ENCODE peak calls at places on chromosomes 13 and 19, in nine cellular contexts. One of them, this sample, is unnamed.

GRCh38 chr13:59531571-59532091 is 632.1 kb downstream of the DIAPH3 start:
- DNase-seq in neuronal stem cell: no peak
- DNase-seq in ELR: peak
- DNase-seq in BJ: no peak
- DNase-seq in activated CD4-positive, alpha-beta T cell treated with anti-CD3 and anti-CD28 coated beads for 4 hours: no peak
- DNase-seq in AG20443: peak
- DNase-seq in stimulated activated CD8-positive, alpha-beta memory T cell treated with anti-CD3 and anti-CD28 coated beads, Interleukin-7, amount 100 ng/mL, for 4 hours: no peak
- DNase-seq in WERI-Rb-1: no peak
- DNase-seq in tibial nerve: peak
- DNase-seq in this sample: peak

GRCh38 chr19:927707-928401 is 2.0 kb downstream of the ARID3A start:
- DNase-seq in neuronal stem cell: no peak
- DNase-seq in ELR: no peak
- DNase-seq in BJ: no peak
- DNase-seq in activated CD4-positive, alpha-beta T cell treated with anti-CD3 and anti-CD28 coated beads for 4 hours: no peak
- DNase-seq in AG20443: no peak
- DNase-seq in stimulated activated CD8-positive, alpha-beta memory T cell treated with anti-CD3 and anti-CD28 coated beads, Interleukin-7, amount 100 ng/mL, for 4 hours: no peak
- DNase-seq in WERI-Rb-1: no peak
- DNase-seq in tibial nerve: no peak
- DNase-seq in this sample: no peak

GRCh38 chr13:25848822-25849740 is 202.7 kb downstream of the SHISA2 start:
- DNase-seq in neuronal stem cell: no peak
- DNase-seq in ELR: no peak
- DNase-seq in BJ: no peak
- DNase-seq in activated CD4-positive, alpha-beta T cell treated with anti-CD3 and anti-CD28 coated beads for 4 hours: no peak
- DNase-seq in AG20443: no peak
- DNase-seq in stimulated activated CD8-positive, alpha-beta memory T cell treated with anti-CD3 and anti-CD28 coated beads, Interleukin-7, amount 100 ng/mL, for 4 hours: no peak
- DNase-seq in WERI-Rb-1: no peak
- DNase-seq in tibial nerve: no peak
- DNase-seq in this sample: no peak

GRCh38 chr13:106372199-106373160 is 163.0 kb downstream of the EFNB2 start:
- DNase-seq in neuronal stem cell: no peak
- DNase-seq in ELR: peak
- DNase-seq in BJ: peak
- DNase-seq in activated CD4-positive, alpha-beta T cell treated with anti-CD3 and anti-CD28 coated beads for 4 hours: no peak
- DNase-seq in AG20443: no peak
- DNase-seq in stimulated activated CD8-positive, alpha-beta memory T cell treated with anti-CD3 and anti-CD28 coated beads, Interleukin-7, amount 100 ng/mL, for 4 hours: no peak
- DNase-seq in WERI-Rb-1: no peak
- DNase-seq in tibial nerve: no peak
- DNase-seq in this sample: no peak

GRCh38 chr13:46281779-46282178 is 70.1 kb downstream of the LRRC63 start:
- DNase-seq in neuronal stem cell: no peak
- DNase-seq in ELR: no peak
- DNase-seq in BJ: no peak
- DNase-seq in activated CD4-positive, alpha-beta T cell treated with anti-CD3 and anti-CD28 coated beads for 4 hours: no peak
- DNase-seq in AG20443: no peak
- DNase-seq in stimulated activated CD8-positive, alpha-beta memory T cell treated with anti-CD3 and anti-CD28 coated beads, Interleukin-7, amount 100 ng/mL, for 4 hours: no peak
- DNase-seq in WERI-Rb-1: no peak
- DNase-seq in tibial nerve: no peak
- DNase-seq in this sample: no peak

GRCh38 chr13:110771194-110771593 is 57.7 kb downstream of the ING1 start:
- DNase-seq in neuronal stem cell: no peak
- DNase-seq in ELR: peak
- DNase-seq in BJ: no peak
- DNase-seq in activated CD4-positive, alpha-beta T cell treated with anti-CD3 and anti-CD28 coated beads for 4 hours: no peak
- DNase-seq in AG20443: no peak
- DNase-seq in stimulated activated CD8-positive, alpha-beta memory T cell treated with anti-CD3 and anti-CD28 coated beads, Interleukin-7, amount 100 ng/mL, for 4 hours: no peak
- DNase-seq in WERI-Rb-1: no peak
- DNase-seq in tibial nerve: no peak
- DNase-seq in this sample: no peak

GRCh38 chr19:38556521-38557174 is 61.1 kb downstream of the MAP4K1 start:
- DNase-seq in neuronal stem cell: no peak
- DNase-seq in ELR: peak
- DNase-seq in BJ: no peak
- DNase-seq in activated CD4-positive, alpha-beta T cell treated with anti-CD3 and anti-CD28 coated beads for 4 hours: no peak
- DNase-seq in AG20443: peak
- DNase-seq in stimulated activated CD8-positive, alpha-beta memory T cell treated with anti-CD3 and anti-CD28 coated beads, Interleukin-7, amount 100 ng/mL, for 4 hours: no peak
- DNase-seq in WERI-Rb-1: no peak
- DNase-seq in tibial nerve: no peak
- DNase-seq in this sample: no peak

GRCh38 chr19:4284176-4284958 is 5.3 kb downstream of the SHD start:
- DNase-seq in neuronal stem cell: no peak
- DNase-seq in ELR: peak
- DNase-seq in BJ: no peak
- DNase-seq in activated CD4-positive, alpha-beta T cell treated with anti-CD3 and anti-CD28 coated beads for 4 hours: no peak
- DNase-seq in AG20443: peak
- DNase-seq in stimulated activated CD8-positive, alpha-beta memory T cell treated with anti-CD3 and anti-CD28 coated beads, Interleukin-7, amount 100 ng/mL, for 4 hours: no peak
- DNase-seq in WERI-Rb-1: peak
- DNase-seq in tibial nerve: no peak
- DNase-seq in this sample: peak

GRCh38 chr13:83151308-83151660 is 731.0 kb downstream of the SLITRK1 start:
- DNase-seq in neuronal stem cell: no peak
- DNase-seq in ELR: peak
- DNase-seq in BJ: peak
- DNase-seq in activated CD4-positive, alpha-beta T cell treated with anti-CD3 and anti-CD28 coated beads for 4 hours: no peak
- DNase-seq in AG20443: no peak
- DNase-seq in stimulated activated CD8-positive, alpha-beta memory T cell treated with anti-CD3 and anti-CD28 coated beads, Interleukin-7, amount 100 ng/mL, for 4 hours: no peak
- DNase-seq in WERI-Rb-1: no peak
- DNase-seq in tibial nerve: no peak
- DNase-seq in this sample: no peak

GRCh38 chr19:1245884-1246816 is 2.2 kb upstream of the MIDN start:
- DNase-seq in neuronal stem cell: no peak
- DNase-seq in ELR: no peak
- DNase-seq in BJ: no peak
- DNase-seq in activated CD4-positive, alpha-beta T cell treated with anti-CD3 and anti-CD28 coated beads for 4 hours: no peak
- DNase-seq in AG20443: no peak
- DNase-seq in stimulated activated CD8-positive, alpha-beta memory T cell treated with anti-CD3 and anti-CD28 coated beads, Interleukin-7, amount 100 ng/mL, for 4 hours: no peak
- DNase-seq in WERI-Rb-1: peak
- DNase-seq in tibial nerve: no peak
- DNase-seq in this sample: no peak

GRCh38 chr19:41540041-41540695 is 35.8 kb upstream of the CEACAM21 start:
- DNase-seq in neuronal stem cell: no peak
- DNase-seq in ELR: no peak
- DNase-seq in BJ: no peak
- DNase-seq in activated CD4-positive, alpha-beta T cell treated with anti-CD3 and anti-CD28 coated beads for 4 hours: no peak
- DNase-seq in AG20443: no peak
- DNase-seq in stimulated activated CD8-positive, alpha-beta memory T cell treated with anti-CD3 and anti-CD28 coated beads, Interleukin-7, amount 100 ng/mL, for 4 hours: no peak
- DNase-seq in WERI-Rb-1: no peak
- DNase-seq in tibial nerve: no peak
- DNase-seq in this sample: no peak

GRCh38 chr13:22114630-22115311 is 443.9 kb downstream of the FGF9 start:
- DNase-seq in neuronal stem cell: no peak
- DNase-seq in ELR: no peak
- DNase-seq in BJ: peak
- DNase-seq in activated CD4-positive, alpha-beta T cell treated with anti-CD3 and anti-CD28 coated beads for 4 hours: peak
- DNase-seq in AG20443: peak
- DNase-seq in stimulated activated CD8-positive, alpha-beta memory T cell treated with anti-CD3 and anti-CD28 coated beads, Interleukin-7, amount 100 ng/mL, for 4 hours: peak
- DNase-seq in WERI-Rb-1: no peak
- DNase-seq in tibial nerve: no peak
- DNase-seq in this sample: no peak

GRCh38 chr13:83935566-83935965 is 53.3 kb upstream of the SLITRK1 start:
- DNase-seq in neuronal stem cell: no peak
- DNase-seq in ELR: no peak
- DNase-seq in BJ: no peak
- DNase-seq in activated CD4-positive, alpha-beta T cell treated with anti-CD3 and anti-CD28 coated beads for 4 hours: no peak
- DNase-seq in AG20443: no peak
- DNase-seq in stimulated activated CD8-positive, alpha-beta memory T cell treated with anti-CD3 and anti-CD28 coated beads, Interleukin-7, amount 100 ng/mL, for 4 hours: no peak
- DNase-seq in WERI-Rb-1: no peak
- DNase-seq in tibial nerve: no peak
- DNase-seq in this sample: no peak

GRCh38 chr13:74191036-74191809 is 57.0 kb upstream of the KLF12 start:
- DNase-seq in neuronal stem cell: peak
- DNase-seq in ELR: peak
- DNase-seq in BJ: no peak
- DNase-seq in activated CD4-positive, alpha-beta T cell treated with anti-CD3 and anti-CD28 coated beads for 4 hours: no peak
- DNase-seq in AG20443: no peak
- DNase-seq in stimulated activated CD8-positive, alpha-beta memory T cell treated with anti-CD3 and anti-CD28 coated beads, Interleukin-7, amount 100 ng/mL, for 4 hours: no peak
- DNase-seq in WERI-Rb-1: no peak
- DNase-seq in tibial nerve: no peak
- DNase-seq in this sample: no peak

GRCh38 chr19:48443731-48444128 is 2.1 kb upstream of the GRWD1 start:
- DNase-seq in neuronal stem cell: no peak
- DNase-seq in ELR: no peak
- DNase-seq in BJ: no peak
- DNase-seq in activated CD4-positive, alpha-beta T cell treated with anti-CD3 and anti-CD28 coated beads for 4 hours: no peak
- DNase-seq in AG20443: no peak
- DNase-seq in stimulated activated CD8-positive, alpha-beta memory T cell treated with anti-CD3 and anti-CD28 coated beads, Interleukin-7, amount 100 ng/mL, for 4 hours: no peak
- DNase-seq in WERI-Rb-1: no peak
- DNase-seq in tibial nerve: no peak
- DNase-seq in this sample: no peak

GRCh38 chr19:39708594-39708993 is 4.3 kb downstream of the LGALS14 start:
- DNase-seq in neuronal stem cell: no peak
- DNase-seq in ELR: no peak
- DNase-seq in BJ: no peak
- DNase-seq in activated CD4-positive, alpha-beta T cell treated with anti-CD3 and anti-CD28 coated beads for 4 hours: no peak
- DNase-seq in AG20443: no peak
- DNase-seq in stimulated activated CD8-positive, alpha-beta memory T cell treated with anti-CD3 and anti-CD28 coated beads, Interleukin-7, amount 100 ng/mL, for 4 hours: no peak
- DNase-seq in WERI-Rb-1: no peak
- DNase-seq in tibial nerve: no peak
- DNase-seq in this sample: no peak

GRCh38 chr19:39405930-39406655 is 554 bp upstream of the ZFP36 start:
- DNase-seq in neuronal stem cell: no peak
- DNase-seq in ELR: no peak
- DNase-seq in BJ: no peak
- DNase-seq in activated CD4-positive, alpha-beta T cell treated with anti-CD3 and anti-CD28 coated beads for 4 hours: peak
- DNase-seq in AG20443: no peak
- DNase-seq in stimulated activated CD8-positive, alpha-beta memory T cell treated with anti-CD3 and anti-CD28 coated beads, Interleukin-7, amount 100 ng/mL, for 4 hours: peak
- DNase-seq in WERI-Rb-1: peak
- DNase-seq in tibial nerve: no peak
- DNase-seq in this sample: no peak

GRCh38 chr13:44899967-44900366 is 89.3 kb downstream of the NUFIP1 start:
- DNase-seq in neuronal stem cell: no peak
- DNase-seq in ELR: no peak
- DNase-seq in BJ: no peak
- DNase-seq in activated CD4-positive, alpha-beta T cell treated with anti-CD3 and anti-CD28 coated beads for 4 hours: no peak
- DNase-seq in AG20443: no peak
- DNase-seq in stimulated activated CD8-positive, alpha-beta memory T cell treated with anti-CD3 and anti-CD28 coated beads, Interleukin-7, amount 100 ng/mL, for 4 hours: no peak
- DNase-seq in WERI-Rb-1: no peak
- DNase-seq in tibial nerve: no peak
- DNase-seq in this sample: no peak

GRCh38 chr19:30441011-30441410 is 68.8 kb downstream of the ZNF536 start:
- DNase-seq in neuronal stem cell: no peak
- DNase-seq in ELR: no peak
- DNase-seq in BJ: no peak
- DNase-seq in activated CD4-positive, alpha-beta T cell treated with anti-CD3 and anti-CD28 coated beads for 4 hours: no peak
- DNase-seq in AG20443: no peak
- DNase-seq in stimulated activated CD8-positive, alpha-beta memory T cell treated with anti-CD3 and anti-CD28 coated beads, Interleukin-7, amount 100 ng/mL, for 4 hours: no peak
- DNase-seq in WERI-Rb-1: no peak
- DNase-seq in tibial nerve: no peak
- DNase-seq in this sample: no peak

GRCh38 chr13:77476456-77476855 is 59.0 kb upstream of the SCEL start:
- DNase-seq in neuronal stem cell: no peak
- DNase-seq in ELR: no peak
- DNase-seq in BJ: no peak
- DNase-seq in activated CD4-positive, alpha-beta T cell treated with anti-CD3 and anti-CD28 coated beads for 4 hours: no peak
- DNase-seq in AG20443: no peak
- DNase-seq in stimulated activated CD8-positive, alpha-beta memory T cell treated with anti-CD3 and anti-CD28 coated beads, Interleukin-7, amount 100 ng/mL, for 4 hours: no peak
- DNase-seq in WERI-Rb-1: no peak
- DNase-seq in tibial nerve: no peak
- DNase-seq in this sample: no peak

GRCh38 chr19:1112254-1113208 is 8.7 kb downstream of the GPX4 start:
- DNase-seq in neuronal stem cell: no peak
- DNase-seq in ELR: no peak
- DNase-seq in BJ: no peak
- DNase-seq in activated CD4-positive, alpha-beta T cell treated with anti-CD3 and anti-CD28 coated beads for 4 hours: no peak
- DNase-seq in AG20443: no peak
- DNase-seq in stimulated activated CD8-positive, alpha-beta memory T cell treated with anti-CD3 and anti-CD28 coated beads, Interleukin-7, amount 100 ng/mL, for 4 hours: no peak
- DNase-seq in WERI-Rb-1: no peak
- DNase-seq in tibial nerve: peak
- DNase-seq in this sample: no peak

GRCh38 chr19:1313695-1314613 is 28.3 kb downstream of the EFNA2 start:
- DNase-seq in neuronal stem cell: no peak
- DNase-seq in ELR: no peak
- DNase-seq in BJ: no peak
- DNase-seq in activated CD4-positive, alpha-beta T cell treated with anti-CD3 and anti-CD28 coated beads for 4 hours: no peak
- DNase-seq in AG20443: no peak
- DNase-seq in stimulated activated CD8-positive, alpha-beta memory T cell treated with anti-CD3 and anti-CD28 coated beads, Interleukin-7, amount 100 ng/mL, for 4 hours: no peak
- DNase-seq in WERI-Rb-1: peak
- DNase-seq in tibial nerve: no peak
- DNase-seq in this sample: no peak

GRCh38 chr13:40313269-40314200 is 352.9 kb downstream of the FOXO1 start:
- DNase-seq in neuronal stem cell: no peak
- DNase-seq in ELR: no peak
- DNase-seq in BJ: no peak
- DNase-seq in activated CD4-positive, alpha-beta T cell treated with anti-CD3 and anti-CD28 coated beads for 4 hours: no peak
- DNase-seq in AG20443: no peak
- DNase-seq in stimulated activated CD8-positive, alpha-beta memory T cell treated with anti-CD3 and anti-CD28 coated beads, Interleukin-7, amount 100 ng/mL, for 4 hours: no peak
- DNase-seq in WERI-Rb-1: no peak
- DNase-seq in tibial nerve: no peak
- DNase-seq in this sample: no peak

GRCh38 chr13:20475927-20476691 is 49.5 kb downstream of the CRYL1 start:
- DNase-seq in neuronal stem cell: no peak
- DNase-seq in ELR: no peak
- DNase-seq in BJ: no peak
- DNase-seq in activated CD4-positive, alpha-beta T cell treated with anti-CD3 and anti-CD28 coated beads for 4 hours: peak
- DNase-seq in AG20443: no peak
- DNase-seq in stimulated activated CD8-positive, alpha-beta memory T cell treated with anti-CD3 and anti-CD28 coated beads, Interleukin-7, amount 100 ng/mL, for 4 hours: peak
- DNase-seq in WERI-Rb-1: no peak
- DNase-seq in tibial nerve: no peak
- DNase-seq in this sample: no peak

GRCh38 chr19:54364775-54365257 is at the start of gene LAIR1:
- DNase-seq in neuronal stem cell: no peak
- DNase-seq in ELR: no peak
- DNase-seq in BJ: no peak
- DNase-seq in activated CD4-positive, alpha-beta T cell treated with anti-CD3 and anti-CD28 coated beads for 4 hours: peak
- DNase-seq in AG20443: no peak
- DNase-seq in stimulated activated CD8-positive, alpha-beta memory T cell treated with anti-CD3 and anti-CD28 coated beads, Interleukin-7, amount 100 ng/mL, for 4 hours: peak
- DNase-seq in WERI-Rb-1: no peak
- DNase-seq in tibial nerve: no peak
- DNase-seq in this sample: no peak

GRCh38 chr19:47779524-47780214 is 1.2 kb downstream of the SELENOW start:
- DNase-seq in neuronal stem cell: no peak
- DNase-seq in ELR: no peak
- DNase-seq in BJ: no peak
- DNase-seq in activated CD4-positive, alpha-beta T cell treated with anti-CD3 and anti-CD28 coated beads for 4 hours: no peak
- DNase-seq in AG20443: peak
- DNase-seq in stimulated activated CD8-positive, alpha-beta memory T cell treated with anti-CD3 and anti-CD28 coated beads, Interleukin-7, amount 100 ng/mL, for 4 hours: no peak
- DNase-seq in WERI-Rb-1: no peak
- DNase-seq in tibial nerve: peak
- DNase-seq in this sample: no peak

GRCh38 chr19:17625980-17626379 is 62.2 kb downstream of the UNC13A start:
- DNase-seq in neuronal stem cell: no peak
- DNase-seq in ELR: no peak
- DNase-seq in BJ: no peak
- DNase-seq in activated CD4-positive, alpha-beta T cell treated with anti-CD3 and anti-CD28 coated beads for 4 hours: no peak
- DNase-seq in AG20443: no peak
- DNase-seq in stimulated activated CD8-positive, alpha-beta memory T cell treated with anti-CD3 and anti-CD28 coated beads, Interleukin-7, amount 100 ng/mL, for 4 hours: no peak
- DNase-seq in WERI-Rb-1: no peak
- DNase-seq in tibial nerve: no peak
- DNase-seq in this sample: no peak

GRCh38 chr13:23087884-23088283 is 92.9 kb upstream of the SGCG start:
- DNase-seq in neuronal stem cell: no peak
- DNase-seq in ELR: peak
- DNase-seq in BJ: no peak
- DNase-seq in activated CD4-positive, alpha-beta T cell treated with anti-CD3 and anti-CD28 coated beads for 4 hours: no peak
- DNase-seq in AG20443: peak
- DNase-seq in stimulated activated CD8-positive, alpha-beta memory T cell treated with anti-CD3 and anti-CD28 coated beads, Interleukin-7, amount 100 ng/mL, for 4 hours: no peak
- DNase-seq in WERI-Rb-1: peak
- DNase-seq in tibial nerve: no peak
- DNase-seq in this sample: peak

GRCh38 chr19:42333018-42333417 is 7.6 kb downstream of the MEGF8 start:
- DNase-seq in neuronal stem cell: no peak
- DNase-seq in ELR: no peak
- DNase-seq in BJ: no peak
- DNase-seq in activated CD4-positive, alpha-beta T cell treated with anti-CD3 and anti-CD28 coated beads for 4 hours: no peak
- DNase-seq in AG20443: no peak
- DNase-seq in stimulated activated CD8-positive, alpha-beta memory T cell treated with anti-CD3 and anti-CD28 coated beads, Interleukin-7, amount 100 ng/mL, for 4 hours: no peak
- DNase-seq in WERI-Rb-1: no peak
- DNase-seq in tibial nerve: no peak
- DNase-seq in this sample: no peak

GRCh38 chr13:41465215-41465907 is 8.0 kb downstream of the RGCC start:
- DNase-seq in neuronal stem cell: no peak
- DNase-seq in ELR: peak
- DNase-seq in BJ: peak
- DNase-seq in activated CD4-positive, alpha-beta T cell treated with anti-CD3 and anti-CD28 coated beads for 4 hours: peak
- DNase-seq in AG20443: peak
- DNase-seq in stimulated activated CD8-positive, alpha-beta memory T cell treated with anti-CD3 and anti-CD28 coated beads, Interleukin-7, amount 100 ng/mL, for 4 hours: peak
- DNase-seq in WERI-Rb-1: no peak
- DNase-seq in tibial nerve: no peak
- DNase-seq in this sample: no peak

GRCh38 chr19:33797821-33798633 is 1.4 kb downstream of the KCTD15 start:
- DNase-seq in neuronal stem cell: peak
- DNase-seq in ELR: peak
- DNase-seq in BJ: no peak
- DNase-seq in activated CD4-positive, alpha-beta T cell treated with anti-CD3 and anti-CD28 coated beads for 4 hours: peak
- DNase-seq in AG20443: peak
- DNase-seq in stimulated activated CD8-positive, alpha-beta memory T cell treated with anti-CD3 and anti-CD28 coated beads, Interleukin-7, amount 100 ng/mL, for 4 hours: no peak
- DNase-seq in WERI-Rb-1: peak
- DNase-seq in tibial nerve: no peak
- DNase-seq in this sample: peak